ENCODE peak calls at places on chromosomes 7 and 10, in four cellular contexts. One of them, this sample, is unnamed. For H3K4me1, the result is how much of the 10 kb centered on the place peaks cover.

GRCh38 chr7:132102942-132103341 is 473.3 kb downstream of the PLXNA4 start:
- DNase-seq in IMR-90: no peak
- DNase-seq in GM12878: no peak
- DNase-seq in K562: no peak
- DNase-seq in this sample: no peak

GRCh38 chr7:107758667-107759066 is 14.7 kb downstream of the CBLL1 start:
- DNase-seq in IMR-90: no peak
- DNase-seq in GM12878: no peak
- DNase-seq in K562: peak
- DNase-seq in this sample: no peak

GRCh38 chr10:51251110-51251509 is 176.8 kb downstream of the PRKG1 start:
- DNase-seq in IMR-90: no peak
- DNase-seq in GM12878: no peak
- DNase-seq in K562: no peak
- DNase-seq in this sample: peak

GRCh38 chr7:75840029-75840428 is 26.4 kb upstream of the CCL24 start:
- DNase-seq in IMR-90: no peak
- DNase-seq in GM12878: no peak
- DNase-seq in K562: no peak
- DNase-seq in this sample: no peak

GRCh38 chr10:78411716-78412115 is 378.1 kb downstream of the RPS24 start:
- DNase-seq in IMR-90: no peak
- DNase-seq in GM12878: no peak
- DNase-seq in K562: no peak
- DNase-seq in this sample: no peak

GRCh38 chr7:83976302-83976701 is 218.3 kb downstream of the SEMA3A start:
- DNase-seq in IMR-90: peak
- DNase-seq in GM12878: no peak
- DNase-seq in K562: peak
- DNase-seq in this sample: peak

GRCh38 chr7:143236408-143236990 is 14.7 kb downstream of the TAS2R40 start:
- DNase-seq in IMR-90: no peak
- DNase-seq in GM12878: no peak
- DNase-seq in K562: no peak
- DNase-seq in this sample: no peak

GRCh38 chr7:88141025-88141424 is 78.8 kb downstream of the SRI start:
- DNase-seq in IMR-90: no peak
- DNase-seq in GM12878: no peak
- DNase-seq in K562: no peak
- DNase-seq in this sample: no peak

GRCh38 chr7:112400141-112400540 is 50.1 kb upstream of the IFRD1 start:
- DNase-seq in IMR-90: peak
- DNase-seq in GM12878: no peak
- DNase-seq in K562: no peak
- DNase-seq in this sample: no peak

GRCh38 chr7:30929686-30930085 is 18.0 kb downstream of the AQP1 start:
- DNase-seq in IMR-90: no peak
- DNase-seq in GM12878: no peak
- DNase-seq in K562: peak
- DNase-seq in this sample: no peak

GRCh38 chr7:2959343-2959680 is 84.4 kb downstream of the CARD11 start:
- DNase-seq in IMR-90: no peak
- DNase-seq in GM12878: no peak
- DNase-seq in K562: no peak
- DNase-seq in this sample: no peak

GRCh38 chr10:24617771-24618396 is 105.8 kb downstream of the ARHGAP21 start:
- DNase-seq in IMR-90: peak
- DNase-seq in GM12878: no peak
- DNase-seq in K562: peak
- DNase-seq in this sample: peak

GRCh38 chr7:26369519-26370385 is 78.1 kb downstream of the SNX10 start:
- DNase-seq in IMR-90: peak
- DNase-seq in GM12878: no peak
- DNase-seq in K562: peak
- DNase-seq in this sample: peak

GRCh38 chr10:69774596-69774995 is 27.1 kb upstream of the COL13A1 start:
- DNase-seq in IMR-90: no peak
- DNase-seq in GM12878: no peak
- DNase-seq in K562: no peak
- DNase-seq in this sample: no peak

GRCh38 chr7:92916751-92917369 is 80.5 kb upstream of the CDK6 start:
- DNase-seq in IMR-90: peak
- DNase-seq in GM12878: no peak
- DNase-seq in K562: no peak
- DNase-seq in this sample: no peak

GRCh38 chr7:5699467-5699866 is 82.0 kb downstream of the RNF216 start:
- DNase-seq in IMR-90: peak
- DNase-seq in GM12878: no peak
- DNase-seq in K562: no peak
- DNase-seq in this sample: no peak

GRCh38 chr10:76122056-76122455 is 690.6 kb downstream of the LRMDA start:
- DNase-seq in IMR-90: no peak
- DNase-seq in GM12878: no peak
- DNase-seq in K562: no peak
- DNase-seq in this sample: no peak

GRCh38 chr7:27364344-27364758 is 121.7 kb downstream of the EVX1 start:
- DNase-seq in IMR-90: peak
- DNase-seq in GM12878: no peak
- DNase-seq in K562: no peak
- DNase-seq in this sample: no peak

GRCh38 chr7:125670926-125671572 is 741.4 kb upstream of the POT1 start:
- DNase-seq in IMR-90: no peak
- DNase-seq in GM12878: no peak
- DNase-seq in K562: peak
- DNase-seq in this sample: peak

DNA sequence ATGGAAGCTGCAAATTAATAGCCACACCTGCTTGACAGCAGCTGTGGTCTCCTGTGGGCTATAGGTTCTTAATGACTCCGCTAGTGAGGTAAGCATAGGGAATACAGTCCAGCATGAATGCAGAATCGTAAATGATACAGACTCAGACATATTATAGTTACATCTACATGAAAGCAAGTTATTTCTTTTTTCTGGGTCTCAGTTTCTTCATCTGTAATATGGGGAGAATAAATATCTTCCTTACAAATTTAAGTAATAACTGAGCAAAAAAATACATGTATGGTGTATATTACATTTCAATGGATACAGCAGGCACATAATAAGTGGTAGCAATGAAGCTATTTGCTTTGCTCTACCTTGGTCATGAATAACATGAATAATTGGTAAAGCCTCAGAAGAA is 245.9 kb upstream of the RHOBTB1 start:
- DNase-seq in IMR-90: no peak
- DNase-seq in GM12878: no peak
- DNase-seq in K562: no peak
- DNase-seq in this sample: no peak
- TF ChIP-seq FOS in IMR-90: no peak
- TF ChIP-seq FOS in GM12878: no peak
- TF ChIP-seq FOS in K562: no peak
- TF ChIP-seq FOS in this sample: no peak

GRCh38 chr7:116530107-116530820 is 5.4 kb downstream of the CAV1 start:
- DNase-seq in IMR-90: no peak
- DNase-seq in GM12878: no peak
- DNase-seq in K562: no peak
- DNase-seq in this sample: no peak
- H3K4me1 ChIP-seq in IMR-90: under half
- H3K4me1 ChIP-seq in GM12878: under half
- H3K4me1 ChIP-seq in K562: under half
- H3K4me1 ChIP-seq in this sample: half or more

GRCh38 chr10:84588426-84588825 is 260.0 kb downstream of the CCSER2 start:
- DNase-seq in IMR-90: no peak
- DNase-seq in GM12878: no peak
- DNase-seq in K562: no peak
- DNase-seq in this sample: no peak

GRCh38 chr10:84593546-84593945 is 265.2 kb downstream of the CCSER2 start:
- DNase-seq in IMR-90: no peak
- DNase-seq in GM12878: no peak
- DNase-seq in K562: no peak
- DNase-seq in this sample: no peak

GRCh38 chr10:84589526-84590205 is 261.3 kb downstream of the CCSER2 start:
- DNase-seq in IMR-90: no peak
- DNase-seq in GM12878: no peak
- DNase-seq in K562: no peak
- DNase-seq in this sample: no peak

GRCh38 chr10:84588971-84589370 is 260.6 kb downstream of the CCSER2 start:
- DNase-seq in IMR-90: no peak
- DNase-seq in GM12878: no peak
- DNase-seq in K562: no peak
- DNase-seq in this sample: no peak

DNA sequence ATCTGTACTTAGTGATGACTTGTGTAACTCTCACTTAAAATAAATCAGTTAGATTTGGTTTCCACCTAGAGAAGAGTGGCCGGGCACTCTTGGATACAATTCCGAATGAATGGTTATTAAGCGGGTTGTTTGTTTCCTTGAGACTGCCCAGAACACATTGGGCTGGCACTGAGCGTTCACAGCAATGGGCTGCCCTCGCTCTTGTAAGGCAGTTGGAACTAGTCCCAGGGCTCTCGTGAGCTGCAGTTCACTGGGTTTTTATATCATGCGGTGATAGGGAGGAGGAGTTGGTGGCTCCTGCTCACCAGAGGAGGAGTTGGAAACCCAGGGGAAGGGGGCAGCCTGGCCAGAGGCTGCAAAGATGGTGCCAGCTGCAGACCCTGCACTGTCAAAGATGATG is 262.4 kb downstream of the CCSER2 start:
- DNase-seq in IMR-90: no peak
- DNase-seq in GM12878: no peak
- DNase-seq in K562: no peak
- DNase-seq in this sample: no peak
- TF ChIP-seq FOS in IMR-90: no peak
- TF ChIP-seq FOS in GM12878: no peak
- TF ChIP-seq FOS in K562: no peak
- TF ChIP-seq FOS in this sample: no peak

GRCh38 chr7:47479821-47480575 is 101.9 kb downstream of the TNS3 start:
- DNase-seq in IMR-90: no peak
- DNase-seq in GM12878: no peak
- DNase-seq in K562: no peak
- DNase-seq in this sample: no peak

GRCh38 chr7:47478017-47478344 is 103.9 kb downstream of the TNS3 start:
- DNase-seq in IMR-90: peak
- DNase-seq in GM12878: no peak
- DNase-seq in K562: no peak
- DNase-seq in this sample: no peak

GRCh38 chr7:47480576-47481538 is 101.1 kb downstream of the TNS3 start:
- DNase-seq in IMR-90: no peak
- DNase-seq in GM12878: peak
- DNase-seq in K562: no peak
- DNase-seq in this sample: no peak

GRCh38 chr7:47477191-47478016 is 104.5 kb downstream of the TNS3 start:
- DNase-seq in IMR-90: no peak
- DNase-seq in GM12878: no peak
- DNase-seq in K562: no peak
- DNase-seq in this sample: no peak

DNA sequence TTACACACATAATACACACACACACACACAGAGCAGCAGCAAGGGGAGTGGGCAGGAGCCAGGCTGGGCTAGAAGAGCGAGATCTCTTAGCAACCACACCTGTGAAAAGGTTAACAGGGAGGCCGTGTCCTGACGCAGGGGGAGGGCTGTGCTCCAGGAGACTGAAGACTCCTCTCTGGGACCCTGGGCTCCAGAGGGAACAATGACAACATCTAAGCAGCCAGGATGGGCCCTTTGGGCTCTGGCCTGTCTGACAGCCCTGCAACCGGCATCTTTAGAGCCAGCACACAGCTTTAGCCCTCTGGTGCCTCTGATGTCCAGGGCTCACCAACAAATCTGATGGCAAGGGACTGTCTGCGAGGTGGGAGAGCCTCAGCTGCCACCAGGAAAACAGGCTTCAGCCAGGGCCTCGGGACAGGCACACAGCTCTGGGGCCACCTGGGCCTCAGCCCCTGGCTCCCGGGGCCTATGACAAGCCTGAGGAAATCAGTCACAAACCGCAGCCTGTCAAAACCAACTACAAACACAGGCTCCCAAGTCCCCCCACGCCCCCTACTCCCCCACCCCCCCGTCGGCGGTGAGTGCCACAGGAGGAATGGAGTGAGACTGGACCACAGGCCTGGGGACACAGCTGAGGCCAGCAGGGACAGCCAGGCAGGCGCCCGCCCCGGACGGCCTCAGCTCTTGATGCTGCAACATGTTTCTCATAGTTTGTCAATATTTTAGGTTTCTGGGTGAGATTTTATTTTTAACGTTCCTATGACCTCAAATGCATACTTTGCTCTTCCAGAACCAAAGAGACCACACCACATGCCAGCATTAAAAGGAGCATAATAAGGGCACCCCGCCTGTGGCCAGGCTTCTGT is 102.8 kb downstream of the TNS3 start:
- DNase-seq in IMR-90: no peak
- DNase-seq in GM12878: no peak
- DNase-seq in K562: no peak
- DNase-seq in this sample: no peak
- H3K4me1 ChIP-seq in IMR-90: half or more
- H3K4me1 ChIP-seq in GM12878: under half
- H3K4me1 ChIP-seq in K562: under half
- H3K4me1 ChIP-seq in this sample: under half

GRCh38 chr7:99473315-99473596 is 566 bp downstream of the ZNF789 start:
- DNase-seq in IMR-90: peak
- DNase-seq in GM12878: peak
- DNase-seq in K562: peak
- DNase-seq in this sample: peak
- TF ChIP-seq FOS in IMR-90: no peak
- TF ChIP-seq FOS in GM12878: no peak
- TF ChIP-seq FOS in K562: peak
- TF ChIP-seq FOS in this sample: no peak

GRCh38 chr7:121337398-121337797 is 8.6 kb downstream of the WNT16 start:
- DNase-seq in IMR-90: no peak
- DNase-seq in GM12878: no peak
- DNase-seq in K562: no peak
- DNase-seq in this sample: no peak
- H3K4me1 ChIP-seq in IMR-90: under half
- H3K4me1 ChIP-seq in GM12878: under half
- H3K4me1 ChIP-seq in K562: under half
- H3K4me1 ChIP-seq in this sample: under half

GRCh38 chr10:49803988-49804387 is 41.9 kb upstream of the OGDHL start:
- DNase-seq in IMR-90: no peak
- DNase-seq in GM12878: no peak
- DNase-seq in K562: no peak
- DNase-seq in this sample: no peak
- TF ChIP-seq FOS in IMR-90: no peak
- TF ChIP-seq FOS in GM12878: no peak
- TF ChIP-seq FOS in K562: no peak
- TF ChIP-seq FOS in this sample: no peak